ENCODE peak calls at places on chromosomes 11 and 22, in four cellular contexts. O is H1, I is choroid plexus epithelial cell, G is GM12865. R is an unnamed sample.

GRCh38 chr11:10846664-10847063 is 11.2 kb downstream of the ZBED5 start:
- DNase-seq in O (no peak), I (no peak), G (no peak), R (no peak)

GRCh38 chr11:68832476-68833176 is 9.1 kb downstream of the CPT1A start:
- DNase-seq in O (no peak), I (no peak), G (no peak), R (no peak)

GRCh38 chr11:97833412-97833811 is 1187.3 kb upstream of the CNTN5 start:
- DNase-seq in O (no peak), I (no peak), G (no peak), R (no peak)

GRCh38 chr22:37672920-37673453 is 2.4 kb upstream of the LGALS1 start:
- DNase-seq in O (no peak), I (no peak), G (no peak), R (no peak)

GRCh38 chr22:32585737-32586136 is 111.1 kb downstream of the FBXO7 start:
- DNase-seq in O (no peak), I (no peak), G (no peak), R (no peak)

GRCh38 chr22:30602049-30602448 is 4.9 kb upstream of the TCN2 start:
- DNase-seq in O (no peak), I (peak), G (peak), R (no peak)

GRCh38 chr11:9250139-9250582 is 15.0 kb downstream of the DENND5A start:
- DNase-seq in O (no peak), I (peak), G (peak), R (no peak)

GRCh38 chr22:24141586-24141985 is 39.7 kb upstream of the SUSD2 start:
- DNase-seq in O (no peak), I (peak), G (peak), R (no peak)

GRCh38 chr22:46947516-46948260 is 185.2 kb downstream of the TBC1D22A start:
- DNase-seq in O (no peak), I (no peak), G (no peak), R (peak)

GRCh38 chr11:6251120-6251733 is 8.4 kb upstream of the CCKBR start:
- DNase-seq in O (peak), I (peak), G (peak), R (no peak)

GRCh38 chr11:94417386-94417987 is 16.3 kb upstream of the GPR83 start:
- DNase-seq in O (no peak), I (peak), G (peak), R (no peak)
- TF ChIP-seq CTCF in O (no peak), I (peak), G (peak), R (peak)

GRCh38 chr22:17213976-17214375 is 5.3 kb downstream of the ADA2 start:
- DNase-seq in O (peak), I (peak), G (peak), R (no peak)
- TF ChIP-seq CTCF in O (peak), I (peak), G (peak), R (peak)

GRCh38 chr11:117966908-117967307 is 19.3 kb upstream of the IL10RA start:
- DNase-seq in O (no peak), I (no peak), G (no peak), R (peak)

GRCh38 chr11:117960406-117960805 is 25.8 kb upstream of the IL10RA start:
- DNase-seq in O (no peak), I (no peak), G (no peak), R (no peak)

GRCh38 chr11:117959438-117960149 is 26.6 kb upstream of the IL10RA start:
- DNase-seq in O (no peak), I (no peak), G (no peak), R (no peak)

GRCh38 chr11:117958949-117959348 is 27.2 kb upstream of the IL10RA start:
- DNase-seq in O (no peak), I (no peak), G (no peak), R (no peak)

DNA sequence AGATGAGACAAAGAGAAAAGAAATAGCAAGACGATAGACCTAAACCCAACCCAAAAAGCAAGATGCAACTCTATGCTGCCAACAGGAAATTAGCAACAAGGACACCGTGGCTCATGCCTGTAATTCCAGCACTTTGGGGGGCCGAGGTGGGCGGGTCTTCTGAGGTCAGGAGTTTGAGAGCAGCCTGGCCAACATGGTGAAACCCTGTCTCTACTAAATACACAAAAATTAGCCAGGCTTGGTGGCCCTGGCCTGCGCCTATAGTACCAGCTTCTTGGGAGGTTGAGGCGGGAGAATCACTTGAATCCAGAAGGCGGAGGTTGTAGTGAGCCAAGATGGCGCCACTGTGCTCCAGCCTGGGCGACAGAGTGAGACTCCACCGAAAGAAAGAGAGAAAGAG is 24.3 kb upstream of the IL10RA start:
- DNase-seq in O (no peak), I (no peak), G (no peak), R (peak)
- TF ChIP-seq CTCF in O (no peak), I (no peak), G (no peak), R (no peak)

DNA sequence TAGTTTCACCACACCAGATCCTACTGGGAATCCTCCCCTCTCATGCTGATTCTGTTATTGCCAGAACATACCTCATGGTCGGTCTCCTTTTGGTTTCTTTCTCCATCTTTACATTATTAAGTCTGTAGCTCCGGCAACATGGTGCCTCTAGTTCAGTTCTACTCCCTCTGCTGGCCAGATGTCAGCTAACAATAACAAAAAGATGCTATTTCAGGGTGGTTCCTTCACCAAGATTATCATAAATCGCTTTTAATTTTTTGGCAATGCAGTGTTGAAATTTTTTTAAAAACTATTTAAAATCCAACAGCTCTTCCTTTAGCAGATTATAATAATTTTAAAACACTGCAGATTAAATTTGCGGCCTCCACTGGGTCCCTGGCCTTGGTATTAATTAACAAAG is 492.8 kb upstream of the KIRREL3 start:
- DNase-seq in O (no peak), I (peak), G (peak), R (no peak)
- TF ChIP-seq CTCF in O (no peak), I (peak), G (peak), R (peak)

DNA sequence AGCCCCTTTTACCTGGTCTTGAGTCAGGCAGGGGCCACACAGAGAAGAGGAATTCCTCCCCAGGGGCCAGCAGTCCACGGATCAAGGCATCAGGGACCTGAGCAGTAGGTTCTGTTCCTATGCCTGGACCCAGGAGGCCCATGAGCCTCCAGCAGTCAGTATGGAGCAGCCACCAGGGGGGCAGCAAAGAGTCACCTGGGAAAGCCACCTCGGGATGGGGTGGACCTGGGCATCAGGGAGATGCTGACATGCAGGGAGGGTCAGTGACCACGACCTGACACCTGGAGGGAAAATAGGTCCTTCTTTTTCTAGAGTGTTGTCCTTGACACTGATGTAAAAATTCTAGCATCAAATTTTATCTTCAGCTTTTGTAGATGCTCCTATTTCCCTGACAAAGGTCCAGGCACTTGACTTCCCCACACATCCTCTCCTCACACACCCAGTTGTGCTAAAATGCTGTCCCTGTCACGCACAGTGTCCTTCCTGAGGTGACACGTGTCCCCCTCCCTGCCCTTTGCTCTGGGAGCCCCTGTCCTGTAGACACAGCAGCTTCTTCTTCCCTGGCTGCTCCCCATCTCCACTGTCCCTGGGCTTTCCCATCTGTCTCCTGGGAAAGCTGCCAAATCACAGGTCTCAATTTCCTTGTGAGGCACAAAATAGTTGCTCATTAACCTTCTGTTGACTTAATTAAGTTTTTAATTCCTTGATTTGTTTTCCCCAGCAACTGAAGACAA is 70.0 kb upstream of the IGLL5 start:
- DNase-seq in O (no peak), I (no peak), G (no peak), R (peak)
- TF ChIP-seq CTCF in O (no peak), I (no peak), G (no peak), R (no peak)

GRCh38 chr11:74683279-74683871 is 47.9 kb downstream of the CHRDL2 start:
- DNase-seq in O (peak), I (no peak), G (no peak), R (no peak)
- TF ChIP-seq CTCF in O (peak), I (peak), G (peak), R (peak)

GRCh38 chr11:104159356-104159755 is 4.6 kb downstream of the PDGFD start:
- DNase-seq in O (no peak), I (peak), G (no peak), R (no peak)

GRCh38 chr11:104165014-104165413 is 1.1 kb upstream of the PDGFD start:
- DNase-seq in O (no peak), I (no peak), G (no peak), R (no peak)

GRCh38 chr11:104161751-104162450 is 2.0 kb downstream of the PDGFD start:
- DNase-seq in O (no peak), I (peak), G (no peak), R (no peak)

GRCh38 chr11:104163100-104164027 is 583 bp downstream of the PDGFD start:
- DNase-seq in O (peak), I (peak), G (peak), R (no peak)

GRCh38 chr11:104164028-104164520 is at the start of gene PDGFD:
- DNase-seq in O (peak), I (peak), G (peak), R (peak)
- TF ChIP-seq CTCF in O (peak), I (peak), G (peak), R (peak)

GRCh38 chr11:1746956-1747752 is 3.2 kb downstream of the IFITM10 start:
- DNase-seq in O (no peak), I (no peak), G (no peak), R (no peak)

GRCh38 chr11:1748467-1749019 is 1.9 kb downstream of the IFITM10 start:
- DNase-seq in O (no peak), I (no peak), G (no peak), R (no peak)

GRCh38 chr11:1746516-1746931 is 3.9 kb downstream of the IFITM10 start:
- DNase-seq in O (no peak), I (no peak), G (no peak), R (no peak)

GRCh38 chr11:1749020-1749758 is 1.2 kb downstream of the IFITM10 start:
- DNase-seq in O (no peak), I (no peak), G (no peak), R (peak)

DNA sequence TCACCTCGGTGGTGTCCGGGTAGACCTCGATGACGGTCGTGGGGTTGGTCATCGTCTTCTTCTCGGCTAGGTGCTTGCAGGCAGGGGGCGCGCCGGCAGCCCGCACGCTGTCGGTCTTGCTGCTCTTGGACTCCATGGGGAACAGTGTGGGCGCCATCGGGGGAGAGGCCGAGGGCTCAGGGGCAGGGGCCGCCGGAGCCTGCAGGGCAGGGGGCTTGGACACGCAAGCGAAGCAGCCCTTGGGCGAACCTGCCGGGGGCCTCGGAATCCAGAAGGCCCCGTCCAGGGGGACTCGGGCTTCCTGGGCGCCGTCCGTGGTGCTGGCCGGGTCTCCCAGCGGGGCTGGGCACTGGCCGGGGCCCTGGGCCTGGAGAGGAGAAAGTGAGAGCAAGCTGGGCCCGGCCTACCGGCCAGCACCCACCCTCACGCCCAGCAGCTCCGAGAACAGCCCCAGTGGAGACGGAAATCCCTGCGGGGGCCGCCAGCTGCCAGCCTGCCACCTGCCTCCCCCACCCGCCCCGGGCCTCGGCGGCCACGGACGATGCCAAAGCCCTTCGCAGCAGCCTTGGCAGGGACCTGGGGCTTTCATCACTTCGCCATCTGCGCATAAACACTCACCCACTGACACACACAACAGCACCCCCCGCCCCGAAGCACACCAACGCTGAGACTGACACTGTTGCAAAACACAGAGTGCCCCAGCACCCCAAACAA is 2.5 kb downstream of the IFITM10 start:
- DNase-seq in O (no peak), I (no peak), G (no peak), R (no peak)
- TF ChIP-seq CTCF in O (no peak), I (no peak), G (no peak), R (no peak)

DNA sequence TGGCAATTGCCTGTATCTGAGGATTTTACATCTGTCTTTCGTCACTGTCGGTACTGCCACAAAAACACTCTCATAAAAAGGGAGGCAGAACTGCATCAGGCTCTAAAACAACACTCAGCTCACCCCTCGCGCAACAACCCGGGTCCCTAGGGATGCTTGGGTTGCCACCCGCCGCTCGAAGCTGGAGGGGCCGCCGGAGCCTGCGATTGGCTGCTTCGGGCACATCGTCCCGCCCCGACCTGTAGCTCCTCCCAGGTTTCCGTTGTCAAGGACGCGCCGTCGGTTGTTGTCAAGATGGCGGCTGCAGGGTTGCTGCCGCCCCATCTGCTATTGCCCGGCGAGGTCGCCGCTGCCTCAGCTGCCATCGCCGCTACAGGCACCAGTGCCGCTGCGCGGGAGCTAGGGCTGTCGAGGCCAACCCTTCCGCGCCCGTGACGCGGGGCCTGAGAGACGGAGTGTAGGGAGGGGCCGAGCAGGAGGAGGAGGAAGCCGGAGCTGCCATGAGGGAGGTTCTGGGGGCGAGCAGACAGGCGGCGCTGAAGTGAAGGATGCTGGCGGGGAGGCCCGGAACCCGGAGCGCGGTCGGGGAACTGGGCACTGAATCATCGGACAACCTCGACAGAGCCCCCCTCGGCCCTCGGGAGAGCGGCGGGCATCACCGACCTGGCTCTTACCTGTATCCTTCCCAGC is at the start of gene CEP126:
- DNase-seq in O (peak), I (peak), G (peak), R (peak)
- TF ChIP-seq CTCF in O (peak), I (peak), G (no peak), R (peak)

DNA sequence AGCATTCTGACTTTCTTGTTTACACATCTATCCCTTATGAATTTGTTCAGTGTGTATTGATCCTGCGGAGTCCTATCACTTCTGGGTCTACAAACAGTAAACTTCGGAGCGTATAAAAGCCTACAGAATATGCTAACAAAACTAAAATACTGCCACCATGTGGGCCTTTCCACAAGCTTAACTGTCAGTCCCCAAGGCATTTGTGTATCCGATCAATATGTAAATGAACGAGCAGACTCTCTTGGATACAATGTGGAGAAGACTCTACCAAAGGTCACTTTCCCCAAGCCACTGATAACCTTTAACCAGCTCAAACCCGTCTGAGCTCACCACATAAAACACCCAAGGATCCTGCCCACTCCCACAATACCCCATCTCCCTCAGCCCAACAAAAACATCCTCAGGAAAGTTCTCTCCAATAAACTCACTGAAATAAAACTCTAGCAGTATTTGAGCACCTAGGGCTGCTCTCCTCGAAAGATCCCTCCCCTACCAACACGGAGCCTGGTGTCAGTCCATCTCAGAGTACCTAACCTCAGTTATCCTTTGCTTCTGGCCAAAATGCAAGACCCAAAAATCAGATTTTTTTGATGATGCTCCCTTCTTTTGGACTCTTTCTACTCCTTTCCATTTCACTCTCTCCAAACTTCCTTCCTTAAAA is 17.8 kb downstream of the ADA2 start:
- DNase-seq in O (no peak), I (peak), G (no peak), R (no peak)
- TF ChIP-seq CTCF in O (no peak), I (peak), G (no peak), R (peak)

R was measured in osteocyte.